ENCODE peak calls at places on chromosomes 7 and 10, in four cellular contexts. E is SK-N-SH, B is HepG2, K is A549. G is an unnamed sample.

GRCh38 chr10:47241946-47242900 is 57.8 kb upstream of the GDF10 start:
- DNase-seq in B (no peak), K (no peak), E (no peak), G (no peak)

GRCh38 chr7:116547347-116547746 is 22.5 kb downstream of the CAV1 start:
- DNase-seq in K (no peak), B (no peak), E (no peak), G (no peak)

GRCh38 chr7:101804642-101805401 is 12.6 kb upstream of the CUX1 start:
- DNase-seq in K (peak; percentile 49), E (no peak), B (no peak), G (peak; percentile 27)

GRCh38 chr10:118908487-118909280 is 120.8 kb upstream of the NANOS1 start:
- DNase-seq in B (no peak), E (peak; percentile 73), K (no peak), G (no peak)

GRCh38 chr7:143131777-143132176 is at the start of gene PIP:
- DNase-seq in K (no peak), E (no peak), B (no peak), G (no peak)

GRCh38 chr7:82726038-82726800 is 282.6 kb upstream of the CACNA2D1 start:
- DNase-seq in K (no peak), B (no peak), E (no peak), G (no peak)

GRCh38 chr10:24249829-24250415 is 41.0 kb downstream of the KIAA1217 start:
- DNase-seq in K (no peak), E (no peak), B (no peak), G (no peak)

GRCh38 chr7:96314402-96315108 is 7.3 kb downstream of the SLC25A13 start:
- DNase-seq in B (no peak), K (no peak), E (no peak), G (no peak)

GRCh38 chr10:124892905-124893304 is 49.0 kb upstream of the ZRANB1 start:
- DNase-seq in K (no peak), B (no peak), E (no peak), G (no peak)

GRCh38 chr10:75770634-75771081 is 339.2 kb downstream of the LRMDA start:
- DNase-seq in E (no peak), K (no peak), B (no peak), G (no peak)

GRCh38 chr7:100897111-100897608 is 1.5 kb upstream of the ACHE start:
- DNase-seq in K (no peak), E (peak; percentile 87), B (no peak), G (peak; percentile 78)

GRCh38 chr10:34430685-34431084 is 384.4 kb downstream of the PARD3 start:
- DNase-seq in E (no peak), K (no peak), B (no peak), G (no peak)

GRCh38 chr7:25167262-25167843 is 42.3 kb upstream of the CYCS start:
- DNase-seq in E (no peak), K (no peak), B (no peak), G (no peak)

GRCh38 chr10:66151346-66151745 is 774.5 kb upstream of the LRRTM3 start:
- DNase-seq in B (no peak), K (no peak), E (no peak), G (no peak)

GRCh38 chr10:48398261-48398660 is 91.8 kb downstream of the MAPK8 start:
- DNase-seq in B (no peak), K (no peak), E (no peak), G (no peak)

GRCh38 chr7:12895296-12895695 is 207.9 kb downstream of the ARL4A start:
- DNase-seq in K (no peak), E (no peak), B (no peak), G (no peak)

GRCh38 chr7:55147736-55148135 is 128.9 kb downstream of the EGFR start:
- DNase-seq in K (no peak), E (no peak), B (no peak), G (no peak)

GRCh38 chr7:2688409-2689342 is 674 bp downstream of the AMZ1 start:
- DNase-seq in B (no peak), K (no peak), E (peak; percentile 72), G (peak; percentile 66)

GRCh38 chr7:48085433-48085791 is 3.7 kb upstream of the UPP1 start:
- DNase-seq in K (no peak), E (no peak), B (no peak), G (no peak)
- TF ChIP-seq CHD2 in K (no peak), E (no peak), B (no peak), G (no peak)

GRCh38 chr7:130900471-130901076 is 166.6 kb upstream of the KLF14 start:
- DNase-seq in B (no peak), E (no peak), K (no peak), G (no peak)

GRCh38 chr7:130903358-130903974 is 169.5 kb upstream of the KLF14 start:
- DNase-seq in E (no peak), B (no peak), K (no peak), G (no peak)

GRCh38 chr7:130902755-130903357 is 168.8 kb upstream of the KLF14 start:
- DNase-seq in E (no peak), K (no peak), B (no peak), G (no peak)

GRCh38 chr7:130899638-130900401 is 165.8 kb upstream of the KLF14 start:
- DNase-seq in K (no peak), E (no peak), B (peak; percentile 95), G (no peak)

GRCh38 chr7:130901209-130901783 is 167.3 kb upstream of the KLF14 start:
- DNase-seq in E (no peak), B (no peak), K (peak; percentile 74), G (no peak)
- TF ChIP-seq CHD2 in E (no peak), B (no peak), K (no peak), G (no peak)

DNA sequence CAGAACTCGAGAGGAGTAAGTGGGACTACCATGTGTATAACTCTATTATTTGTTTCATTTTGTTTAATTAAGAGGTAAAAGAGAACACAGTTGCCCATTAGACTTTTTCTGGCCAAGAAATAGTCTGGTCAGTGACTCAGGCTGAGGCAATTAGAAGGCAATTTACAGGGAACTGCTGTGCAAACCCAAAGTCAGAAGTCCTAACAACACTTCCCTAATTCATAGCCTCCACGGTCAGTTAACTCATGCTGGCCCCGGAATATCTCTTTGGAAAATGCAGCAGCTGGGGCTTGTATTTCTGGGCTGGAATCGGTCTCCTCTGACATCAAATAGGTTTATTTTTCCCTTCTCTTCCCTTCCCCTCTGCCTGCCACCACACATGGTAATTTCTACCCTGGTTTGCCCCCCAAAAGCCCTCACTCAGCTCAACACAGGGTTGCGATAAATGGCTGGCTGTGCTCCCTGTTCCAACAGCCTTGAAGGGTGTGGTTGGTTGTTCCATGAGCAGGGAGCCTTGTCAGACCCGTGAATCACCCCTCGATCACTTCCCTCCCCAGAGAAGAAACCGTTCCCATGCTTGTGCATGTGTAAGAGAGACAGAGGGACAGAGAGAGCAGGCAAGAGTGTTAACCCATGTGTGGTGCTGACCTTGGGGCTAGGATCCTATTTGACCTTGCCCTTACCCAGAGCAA is 5.3 kb downstream of the SH3PXD2A start:
- DNase-seq in B (no peak), E (no peak), K (no peak), G (no peak)
- TF ChIP-seq CHD2 in B (no peak), E (no peak), K (no peak), G (no peak)

GRCh38 chr10:103665439-103665838 is 171.9 kb downstream of the NEURL1 start:
- DNase-seq in B (no peak), K (no peak), E (no peak), G (no peak)
- TF ChIP-seq CHD2 in B (no peak), K (no peak), E (no peak), G (no peak)